ENCODE peak calls at places on chromosomes 3 and 15, in ten cellular contexts. N, Q, H, L, K, G, Z, T, O and D are unnamed samples.

GRCh38 chr3:55476515-55476914 is 10.6 kb downstream of the WNT5A start:
- DNase-seq in G (no peak), N (no peak), Q (no peak), L (no peak), Z (no peak), K (peak), O (peak), H (no peak), T (no peak), D (no peak)

GRCh38 chr15:71109130-71109529 is 6.1 kb upstream of the THSD4 start:
- DNase-seq in Z (no peak), O (peak), N (no peak), T (no peak), Q (no peak), L (no peak), G (no peak), K (peak), H (no peak), D (no peak)

GRCh38 chr3:59482684-59483083 is 432.9 kb upstream of the CFAP20DC start:
- DNase-seq in L (no peak), Q (no peak), T (no peak), N (no peak), Z (no peak), K (peak), O (no peak), G (no peak), H (no peak), D (no peak)

GRCh38 chr15:77507911-77508310 is 87.2 kb downstream of the HMG20A start:
- DNase-seq in G (no peak), L (peak), N (no peak), K (no peak), T (no peak), Q (peak), Z (no peak), O (no peak), H (no peak), D (no peak)

GRCh38 chr3:16461463-16462245 is 51.8 kb downstream of the RFTN1 start:
- DNase-seq in O (no peak), Q (no peak), G (no peak), Z (no peak), H (no peak), N (no peak), K (no peak), T (no peak), L (no peak), D (no peak)

GRCh38 chr3:48756640-48757039 is 39.6 kb upstream of the IP6K2 start:
- DNase-seq in Q (no peak), H (no peak), G (no peak), L (no peak), O (no peak), K (no peak), T (no peak), N (no peak), Z (no peak), D (no peak)

GRCh38 chr3:148329481-148330220 is 368.1 kb upstream of the AGTR1 start:
- DNase-seq in Q (no peak), L (no peak), Z (no peak), N (no peak), T (no peak), K (no peak), O (no peak), G (no peak), H (no peak), D (no peak)

GRCh38 chr3:100041328-100041749 is 73.0 kb downstream of the FILIP1L start:
- DNase-seq in O (peak), T (no peak), K (peak), N (no peak), G (no peak), L (no peak), Z (no peak), H (no peak), Q (no peak), D (no peak)

GRCh38 chr3:171458056-171458856 is 1.9 kb downstream of the TNIK start:
- DNase-seq in O (no peak), L (no peak), T (peak), K (no peak), Z (peak), G (peak), N (no peak), H (peak), Q (no peak), D (no peak)

GRCh38 chr3:157119369-157119951 is 40.5 kb downstream of the CCNL1 start:
- DNase-seq in H (no peak), G (no peak), Z (peak), O (no peak), N (no peak), K (no peak), L (no peak), T (no peak), Q (no peak), D (no peak)

GRCh38 chr3:175433026-175433668 is 574.0 kb downstream of the NAALADL2 start:
- DNase-seq in G (no peak), Q (no peak), T (no peak), N (no peak), O (peak), L (no peak), K (peak), H (no peak), Z (no peak), D (no peak)

GRCh38 chr3:141441381-141442365 is 45.2 kb upstream of the RASA2 start:
- DNase-seq in Q (no peak), Z (peak), H (peak), O (peak), K (no peak), G (peak), L (no peak), T (peak), N (no peak), D (peak)

GRCh38 chr15:64985382-64986033 is 4.2 kb downstream of the SPG21 start:
- DNase-seq in L (no peak), T (no peak), H (peak), Z (no peak), Q (no peak), K (no peak), G (no peak), O (peak), N (no peak), D (no peak)

GRCh38 chr3:124250053-124250452 is 258.1 kb upstream of the ROPN1 start:
- DNase-seq in K (no peak), G (no peak), L (no peak), Z (no peak), Q (no peak), O (no peak), H (no peak), N (no peak), T (peak), D (no peak)

GRCh38 chr3:134299185-134299887 is 48.7 kb upstream of the RYK start:
- DNase-seq in T (no peak), H (peak), N (no peak), K (no peak), L (no peak), Q (no peak), G (no peak), Z (no peak), O (peak), D (no peak)

GRCh38 chr15:47588968-47589367 is 128.3 kb upstream of the SEMA6D start:
- DNase-seq in L (no peak), T (no peak), Z (no peak), O (no peak), Q (no peak), N (no peak), G (no peak), K (no peak), H (no peak), D (no peak)

GRCh38 chr15:56244237-56244810 is 645 bp upstream of the RFX7 start:
- DNase-seq in H (peak), Z (peak), T (peak), G (peak), K (no peak), N (no peak), Q (peak), O (peak), L (peak), D (peak)

GRCh38 chr3:98779936-98780335 is 16.8 kb downstream of the ST3GAL6 start:
- DNase-seq in Q (no peak), H (peak), L (no peak), Z (no peak), O (no peak), T (no peak), K (no peak), G (no peak), N (no peak), D (no peak)

GRCh38 chr3:186566772-186567071 is 417 bp downstream of the TBCCD1 start:
- DNase-seq in O (no peak), H (no peak), K (no peak), G (no peak), L (no peak), T (no peak), Q (peak), Z (no peak), N (no peak), D (no peak)

GRCh38 chr15:28984421-28985375 is 98.9 kb downstream of the APBA2 start:
- DNase-seq in H (peak), Z (peak), N (no peak), T (no peak), O (peak), K (no peak), Q (no peak), L (peak), G (peak), D (no peak)

GRCh38 chr15:63287109-63287508 is 9.7 kb downstream of the APH1B start:
- DNase-seq in H (no peak), Q (no peak), T (no peak), Z (no peak), K (no peak), O (no peak), G (no peak), N (no peak), L (no peak), D (no peak)

GRCh38 chr15:63288342-63288741 is 10.9 kb downstream of the APH1B start:
- DNase-seq in Q (no peak), L (no peak), Z (no peak), G (no peak), O (no peak), N (no peak), K (no peak), H (no peak), T (no peak), D (no peak)

GRCh38 chr15:63291507-63291906 is 14.1 kb downstream of the APH1B start:
- DNase-seq in Q (no peak), T (no peak), L (no peak), O (peak), Z (no peak), N (no peak), H (no peak), K (peak), G (no peak), D (no peak)

GRCh38 chr15:63292241-63292640 is 14.8 kb downstream of the APH1B start:
- DNase-seq in L (no peak), K (no peak), O (no peak), G (no peak), Z (no peak), H (no peak), T (no peak), Q (no peak), N (no peak), D (no peak)

DNA sequence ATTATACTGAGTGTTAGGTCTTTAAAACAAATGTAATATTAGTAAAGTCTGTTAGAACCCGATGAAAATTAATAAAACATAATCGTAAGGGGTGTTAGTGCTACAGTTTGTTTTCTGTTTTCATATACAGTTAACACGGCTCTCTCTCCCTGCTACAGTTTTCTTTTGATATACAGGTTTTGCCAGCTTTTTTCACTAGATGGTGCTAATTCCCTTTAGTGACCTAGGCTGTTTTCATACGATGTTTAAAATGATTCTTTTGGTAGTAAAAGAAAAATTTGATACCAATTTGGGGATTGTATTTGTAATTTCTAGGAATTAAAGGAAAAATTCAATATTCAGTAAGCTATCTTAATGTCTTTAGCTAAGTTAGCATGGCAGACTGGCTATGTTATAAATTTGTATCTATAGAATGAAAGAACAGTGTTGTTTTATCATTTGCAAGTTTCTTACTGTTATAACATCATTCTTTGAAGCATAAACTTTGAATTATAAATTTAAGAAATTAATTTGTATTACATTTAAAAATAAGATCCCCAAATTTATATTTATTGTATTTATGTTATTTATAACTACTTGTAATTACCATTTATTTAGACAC is 11.5 kb downstream of the APH1B start:
- DNase-seq in N (no peak), K (no peak), Q (no peak), T (no peak), G (no peak), Z (no peak), O (peak), H (peak), L (no peak), D (peak)
- TF ChIP-seq CTCF in N (peak), K (peak), Q (peak), T (peak), G (peak), Z (peak), O (peak), H (peak), L (peak), D (peak)

GRCh38 chr15:93164409-93164808 is 75.4 kb upstream of the RGMA start:
- DNase-seq in G (no peak), H (no peak), N (no peak), T (no peak), K (no peak), O (no peak), L (no peak), Q (no peak), Z (peak), D (no peak)

GRCh38 chr15:93159892-93160398 is 70.9 kb upstream of the RGMA start:
- DNase-seq in G (peak), L (no peak), H (no peak), N (no peak), K (no peak), O (no peak), T (no peak), Z (no peak), Q (no peak), D (no peak)

GRCh38 chr15:93165737-93166136 is 76.7 kb upstream of the RGMA start:
- DNase-seq in H (no peak), O (no peak), T (no peak), Z (no peak), G (no peak), K (no peak), N (no peak), L (no peak), Q (no peak), D (no peak)

GRCh38 chr15:93166675-93167074 is 77.7 kb upstream of the RGMA start:
- DNase-seq in K (no peak), T (no peak), Z (peak), H (no peak), O (no peak), L (no peak), Q (no peak), G (no peak), N (no peak), D (no peak)

DNA sequence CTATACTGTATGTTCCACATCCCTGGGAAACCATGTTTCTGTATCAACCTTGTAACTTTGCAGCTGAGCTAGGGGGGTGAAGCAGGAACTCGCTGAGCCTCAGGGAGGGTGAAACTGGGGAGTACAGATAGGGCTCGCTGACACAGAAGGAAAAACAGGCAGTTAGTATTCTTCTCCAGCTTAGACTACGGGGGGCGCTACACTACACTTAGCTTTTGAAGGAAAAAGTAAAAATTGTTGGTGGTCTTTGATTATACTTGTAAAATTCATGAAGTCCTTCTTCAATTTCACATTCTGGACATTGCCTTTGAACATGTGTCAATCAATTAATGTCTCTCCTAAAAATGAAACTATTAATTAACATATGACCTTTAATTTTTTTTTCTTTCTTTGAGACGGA is 73.5 kb upstream of the RGMA start:
- DNase-seq in O (no peak), N (no peak), G (no peak), H (no peak), L (no peak), Z (no peak), Q (no peak), K (no peak), T (no peak), D (no peak)
- TF ChIP-seq CTCF in O (no peak), N (no peak), G (no peak), H (no peak), L (no peak), Z (no peak), Q (no peak), K (no peak), T (no peak), D (no peak)

GRCh38 chr3:50617096-50617791 is at the start of gene MAPKAPK3:
- DNase-seq in G (no peak), L (no peak), Q (no peak), Z (peak), T (no peak), H (peak), N (no peak), K (no peak), O (no peak), D (no peak)
- TF ChIP-seq CTCF in G (no peak), L (no peak), Q (no peak), Z (no peak), T (no peak), H (no peak), N (no peak), K (no peak), O (peak), D (no peak)

DNA sequence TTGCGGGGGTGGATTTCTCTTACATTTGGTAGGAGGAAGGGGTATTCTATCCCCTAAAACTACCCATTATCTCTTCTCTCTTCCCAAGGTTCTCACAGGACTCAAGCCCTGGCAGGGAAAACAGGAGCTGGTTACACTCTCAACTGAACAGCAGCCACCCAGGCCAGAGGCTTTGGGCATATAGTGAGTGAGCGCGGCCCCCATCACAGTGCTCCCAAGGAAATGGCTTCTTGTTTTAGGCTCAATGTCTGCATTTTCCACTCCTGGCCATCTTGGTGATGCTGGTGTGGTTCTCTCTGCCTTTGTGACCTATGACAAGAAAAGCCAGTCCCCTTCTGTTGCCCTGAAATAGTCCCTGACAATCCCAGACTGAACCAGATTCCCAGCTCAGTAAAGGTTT is 50.1 kb downstream of the WDR76 start:
- DNase-seq in O (no peak), N (no peak), Q (no peak), K (no peak), Z (no peak), G (no peak), T (no peak), L (no peak), H (no peak), D (no peak)
- TF ChIP-seq CTCF in O (no peak), N (no peak), Q (no peak), K (no peak), Z (no peak), G (no peak), T (no peak), L (no peak), H (no peak), D (no peak)

GRCh38 chr15:57651445-57651844 is 55.1 kb upstream of the POLR2M start:
- DNase-seq in L (no peak), T (no peak), N (no peak), H (no peak), O (no peak), Z (no peak), Q (no peak), K (no peak), G (no peak), D (no peak)
- TF ChIP-seq CTCF in L (no peak), T (no peak), N (no peak), H (no peak), O (no peak), Z (no peak), Q (no peak), K (no peak), G (no peak), D (no peak)